ENCODE peak calls at places on chromosomes 7 and 10, in four cellular contexts. V is gastrocnemius medialis, B is GM20000, X is ACHN. E is an unnamed sample.

GRCh38 chr7:122305475-122306319 is 1.1 kb upstream of the FEZF1 start:
- DNase-seq in V (no peak), B (no peak), X (peak), E (no peak)

GRCh38 chr7:146054909-146055308 is 61.7 kb upstream of the CNTNAP2 start:
- DNase-seq in V (no peak), B (no peak), X (no peak), E (no peak)

GRCh38 chr7:44262031-44262430 is 61.3 kb downstream of the YKT6 start:
- DNase-seq in V (no peak), B (no peak), X (no peak), E (no peak)

GRCh38 chr7:107659666-107660065 is 962 bp upstream of the SLC26A4 start:
- DNase-seq in V (no peak), B (no peak), X (peak), E (no peak)

GRCh38 chr7:111029574-111030357 is 61.2 kb upstream of the LRRN3 start:
- DNase-seq in V (no peak), B (peak), X (no peak), E (no peak)

GRCh38 chr10:110600487-110601101 is 33.1 kb downstream of the SMC3 start:
- DNase-seq in V (no peak), B (peak), X (peak), E (peak)

GRCh38 chr10:121708921-121709625 is 110.8 kb upstream of the FGFR2 start:
- DNase-seq in V (no peak), B (no peak), X (no peak), E (no peak)

GRCh38 chr10:119489572-119490326 is 52.8 kb downstream of the RGS10 start:
- DNase-seq in V (no peak), B (peak), X (peak), E (no peak)

GRCh38 chr7:27165089-27165654 is at the start of gene HOXA9:
- DNase-seq in V (peak), B (no peak), X (peak), E (no peak)